ENCODE peak calls at places on chromosomes 12 and 14, in nine cellular contexts. T is brain microvascular endothelial cell; R is EL; W is GM04504; C is CD8-positive, alpha-beta T cell; I is Ammon's horn; J is stimulated activated CD8-positive, alpha-beta memory T cell treated with anti-CD3 and anti-CD28 coated beads, Interleukin-15, amount 100 ng/mL, for 24 hours; K is activated CD4-positive, alpha-beta T cell treated with anti-CD3 and anti-CD28 coated beads for 24 hours; X is A172. U is an unnamed sample.

GRCh38 chr14:79668941-79669340 is 542.4 kb downstream of the DIO2 start:
- DNase-seq in T (no peak), R (no peak), W (no peak), C (no peak), I (no peak), J (no peak), K (no peak), X (no peak), U (no peak)

GRCh38 chr12:119594399-119594730 is 791 bp downstream of the TMEM233 start:
- DNase-seq in T (no peak), R (no peak), W (no peak), C (no peak), I (no peak), J (no peak), K (no peak), X (no peak), U (no peak)

GRCh38 chr12:119989619-119990381 is 764 bp downstream of the BICDL1 start:
- DNase-seq in T (peak), R (peak), W (peak), C (peak), I (peak), J (no peak), K (peak), X (peak), U (peak)

GRCh38 chr14:103527408-103528157 is 1.4 kb upstream of the TRMT61A start:
- DNase-seq in T (peak), R (peak), W (no peak), C (no peak), I (no peak), J (no peak), K (no peak), X (no peak), U (no peak)

GRCh38 chr14:93219103-93219726 is 12.2 kb downstream of the UBR7 start:
- DNase-seq in T (peak), R (peak), W (no peak), C (peak), I (peak), J (no peak), K (no peak), X (peak), U (no peak)

GRCh38 chr12:54135621-54136027 is 53.2 kb downstream of the SMUG1 start:
- DNase-seq in T (no peak), R (no peak), W (no peak), C (no peak), I (no peak), J (no peak), K (no peak), X (peak), U (no peak)

GRCh38 chr12:42810006-42810405 is 220.5 kb upstream of the PRICKLE1 start:
- DNase-seq in T (no peak), R (peak), W (no peak), C (no peak), I (no peak), J (no peak), K (no peak), X (peak), U (no peak)

GRCh38 chr12:115504241-115504941 is 773.1 kb downstream of the MED13L start:
- DNase-seq in T (no peak), R (no peak), W (no peak), C (no peak), I (no peak), J (no peak), K (no peak), X (no peak), U (no peak)

GRCh38 chr12:52645120-52645761 is 6.8 kb downstream of the KRT2 start:
- DNase-seq in T (no peak), R (no peak), W (no peak), C (peak), I (no peak), J (no peak), K (no peak), X (no peak), U (peak)

GRCh38 chr14:102594514-102595175 is 2.2 kb downstream of the RCOR1 start:
- DNase-seq in T (peak), R (peak), W (no peak), C (peak), I (peak), J (no peak), K (peak), X (peak), U (no peak)

GRCh38 chr12:47903151-47903611 is 1.6 kb downstream of the VDR start:
- DNase-seq in T (peak), R (peak), W (peak), C (no peak), I (no peak), J (no peak), K (no peak), X (peak), U (no peak)

GRCh38 chr14:33477752-33478151 is 473.1 kb downstream of the EGLN3 start:
- DNase-seq in T (no peak), R (no peak), W (no peak), C (no peak), I (peak), J (no peak), K (no peak), X (no peak), U (no peak)

U was measured in type B pancreatic cell.